ENCODE peak calls at places on chromosomes 2 and 18, in ten cellular contexts. S is A549; B is lung; T is neuronal stem cell; E is HL-60; D is iPS DF 6.9; W is foreskin keratinocyte; Q is CD4-positive, CD25-positive, alpha-beta regulatory T cell; L is IMR-90; U is prostate gland. N is an unnamed sample.

GRCh38 chr2:85254540-85255261 is 73.1 kb downstream of the TGOLN2 start:
- DNase-seq in S (no peak), B (no peak), T (no peak), E (no peak), D (no peak), W (no peak), Q (no peak), L (no peak), U (no peak), N (no peak)

GRCh38 chr2:177585234-177585863 is 192.8 kb downstream of the AGPS start:
- DNase-seq in S (no peak), B (no peak), T (no peak), E (no peak), D (no peak), W (no peak), Q (no peak), L (no peak), U (peak; percentile 73), N (no peak)

GRCh38 chr2:191636235-191636543 is 41.7 kb upstream of the NABP1 start:
- DNase-seq in S (peak; percentile 29), B (no peak), T (no peak), E (no peak), D (no peak), W (peak; percentile 80), Q (no peak), L (peak; percentile 88), U (no peak), N (no peak)

GRCh38 chr2:103823847-103824246 is 1030.1 kb upstream of the POU3F3 start:
- DNase-seq in S (no peak), B (no peak), T (no peak), E (no peak), D (no peak), W (peak; percentile 13), Q (no peak), L (no peak), U (no peak), N (no peak)

GRCh38 chr2:164560181-164560792 is 61.0 kb downstream of the GRB14 start:
- DNase-seq in S (peak; percentile 25), B (no peak), T (peak; percentile 18), E (no peak), D (no peak), W (peak; percentile 4), Q (peak; percentile 5), L (peak; percentile 16), U (no peak), N (no peak)

GRCh38 chr2:135011633-135012032 is 35.6 kb downstream of the MAP3K19 start:
- DNase-seq in S (no peak), B (no peak), T (no peak), E (no peak), D (no peak), W (no peak), Q (no peak), L (no peak), U (no peak), N (no peak)

GRCh38 chr2:64474200-64474630 is 20.3 kb downstream of the LGALSL start:
- DNase-seq in S (no peak), B (no peak), T (no peak), E (no peak), D (no peak), W (no peak), Q (peak; percentile 33), L (no peak), U (no peak), N (no peak)

GRCh38 chr2:152395132-152396024 is 60.4 kb downstream of the FMNL2 start:
- DNase-seq in S (no peak), B (no peak), T (no peak), E (no peak), D (no peak), W (no peak), Q (no peak), L (peak; percentile 34), U (no peak), N (no peak)

GRCh38 chr18:70459731-70460130 is 170.9 kb downstream of the SOCS6 start:
- DNase-seq in S (no peak), B (no peak), T (no peak), E (no peak), D (no peak), W (no peak), Q (no peak), L (no peak), U (no peak), N (no peak)

GRCh38 chr2:191167766-191168165 is 17.0 kb upstream of the STAT4 start:
- DNase-seq in S (peak; percentile 46), B (no peak), T (no peak), E (no peak), D (no peak), W (no peak), Q (no peak), L (peak; percentile 67), U (no peak), N (no peak)

GRCh38 chr18:50620319-50620718 is 60.4 kb downstream of the MAPK4 start:
- DNase-seq in S (no peak), B (no peak), T (no peak), E (no peak), D (no peak), W (no peak), Q (no peak), L (no peak), U (peak; percentile 52), N (no peak)

GRCh38 chr18:63953811-63954210 is 4.7 kb downstream of the HMSD start:
- DNase-seq in S (no peak), B (no peak), T (no peak), E (no peak), D (no peak), W (no peak), Q (no peak), L (no peak), U (no peak), N (no peak)

GRCh38 chr2:54999182-54999581 is 51.1 kb downstream of the RTN4 start:
- DNase-seq in S (no peak), B (no peak), T (no peak), E (no peak), D (no peak), W (peak; percentile 48), Q (no peak), L (peak; percentile 77), U (no peak), N (no peak)

GRCh38 chr2:72094701-72095100 is 53.0 kb downstream of the CYP26B1 start:
- DNase-seq in S (no peak), B (no peak), T (no peak), E (no peak), D (no peak), W (no peak), Q (no peak), L (no peak), U (peak; percentile 1), N (no peak)

GRCh38 chr2:23096905-23097602 is 287.9 kb upstream of the KLHL29 start:
- DNase-seq in S (no peak), B (no peak), T (no peak), E (no peak), D (no peak), W (peak; percentile 6), Q (no peak), L (no peak), U (no peak), N (no peak)

DNA sequence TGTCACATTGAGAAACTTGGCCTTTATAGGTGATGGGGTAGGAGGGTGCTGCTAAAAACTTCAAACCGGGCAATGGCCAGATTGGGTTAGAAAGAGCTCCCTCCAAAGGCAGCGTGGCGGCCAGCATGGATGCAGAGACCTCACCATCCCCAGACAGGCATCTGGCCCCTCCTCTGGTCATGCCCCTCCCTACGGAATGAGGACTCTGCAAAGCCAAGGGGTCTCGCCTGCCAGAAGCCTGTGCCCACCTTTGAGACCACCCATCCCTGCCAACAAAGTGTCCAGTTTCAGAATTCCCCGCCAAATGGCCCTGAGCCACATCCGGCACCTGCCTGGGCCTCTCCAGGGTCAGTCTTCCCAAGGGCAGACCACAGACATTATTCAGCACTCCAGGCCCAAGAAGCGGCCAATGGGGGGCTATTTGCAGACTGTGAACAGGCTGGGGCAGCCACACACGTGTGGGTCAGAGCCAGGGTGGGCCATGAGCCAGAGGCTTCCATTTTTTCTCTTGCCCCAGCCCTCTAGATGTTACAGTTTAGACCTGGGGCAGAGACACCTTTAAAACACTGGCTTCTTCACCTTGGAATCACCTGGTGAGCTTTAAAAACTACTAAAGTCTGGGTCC is 4.2 kb upstream of the ATP6V1B1 start:
- DNase-seq in S (no peak), B (peak; percentile 18), T (no peak), E (no peak), D (no peak), W (no peak), Q (no peak), L (no peak), U (no peak), N (no peak)
- H3K27ac ChIP-seq in S (no peak overlapping the region), B (no peak overlapping the region), T (no peak overlapping the region), E (no peak overlapping the region), D (no peak overlapping the region), W (no peak overlapping the region), Q (no peak overlapping the region), L (no peak overlapping the region), U (no peak overlapping the region), N (no peak overlapping the region)

GRCh38 chr2:112273349-112273748 is 2.0 kb upstream of the ZC3H6 start:
- DNase-seq in S (no peak), B (no peak), T (no peak), E (no peak), D (no peak), W (no peak), Q (no peak), L (no peak), U (no peak), N (no peak)
- H3K27ac ChIP-seq in S (no peak overlapping the region), B (no peak overlapping the region), T (peak overlapping the region; percentile 33), E (no peak overlapping the region), D (no peak overlapping the region), W (no peak overlapping the region), Q (no peak overlapping the region), L (no peak overlapping the region), U (no peak overlapping the region), N (no peak overlapping the region)

DNA sequence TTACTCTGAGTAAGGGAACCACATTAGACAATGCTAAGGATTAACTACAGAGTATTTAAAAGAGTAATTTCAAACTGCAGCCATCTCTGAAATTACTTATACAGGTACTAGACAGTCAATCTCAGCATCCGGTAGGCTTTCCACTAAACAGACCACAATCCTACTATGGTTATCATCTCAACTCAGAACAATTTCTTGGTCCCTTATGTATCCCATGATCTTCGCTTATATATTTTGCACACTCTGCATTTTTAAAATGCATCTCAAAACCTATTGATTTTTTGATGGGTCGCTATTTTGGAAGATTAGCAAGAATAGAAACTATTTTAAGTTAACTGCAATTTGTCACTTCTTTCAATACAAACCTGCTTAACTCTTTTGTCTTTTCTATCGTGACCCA is 1.4 kb downstream of the PPP4R1 start:
- DNase-seq in S (no peak), B (no peak), T (no peak), E (no peak), D (no peak), W (no peak), Q (peak; percentile 30), L (no peak), U (no peak), N (no peak)
- H3K27ac ChIP-seq in S (peak overlapping the region; percentile 100), B (no peak overlapping the region), T (no peak overlapping the region), E (peak overlapping the region; percentile 71), D (no peak overlapping the region), W (peak overlapping the region; percentile 89), Q (peak overlapping the region; percentile 61), L (no peak overlapping the region), U (peak overlapping the region; percentile 97), N (no peak overlapping the region)

DNA sequence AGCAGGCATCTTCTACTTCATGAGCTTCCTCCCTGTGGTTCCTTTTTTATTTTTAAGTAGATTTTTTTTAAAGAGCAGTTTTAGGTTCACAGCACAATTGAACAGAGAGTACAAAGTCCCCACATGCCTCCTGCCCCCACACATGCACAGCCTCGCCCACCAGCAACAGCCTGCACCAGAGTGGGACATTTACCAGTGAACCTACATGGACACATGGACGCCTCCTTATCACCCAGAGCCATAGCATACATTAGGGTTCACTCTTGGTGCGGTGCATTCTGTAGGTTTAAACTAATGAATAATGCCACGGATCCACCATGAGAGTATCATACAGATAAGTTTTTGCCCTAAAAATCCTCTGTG is 40.9 kb downstream of the HS1BP3 start:
- DNase-seq in S (no peak), B (no peak), T (no peak), E (no peak), D (no peak), W (no peak), Q (no peak), L (no peak), U (no peak), N (peak; percentile 31)
- H3K27ac ChIP-seq in S (no peak overlapping the region), B (peak overlapping the region; percentile 54), T (no peak overlapping the region), E (no peak overlapping the region), D (no peak overlapping the region), W (no peak overlapping the region), Q (no peak overlapping the region), L (no peak overlapping the region), U (no peak overlapping the region), N (peak overlapping the region; percentile 91)